ENCODE peak calls at places on chromosomes 3 and 15, in six cellular contexts. O, W, T, A, B and J are unnamed samples.

GRCh38 chr3:32575451-32575850 is 4.8 kb upstream of the DYNC1LI1 start:
- DNase-seq in A (no peak), T (no peak), B (no peak), W (no peak), O (no peak), J (no peak)

GRCh38 chr3:22704571-22705354 is 498.4 kb upstream of the UBE2E2 start:
- DNase-seq in O (no peak), A (peak), W (no peak), T (no peak), B (no peak), J (no peak)

GRCh38 chr3:52388348-52388821 is 56.5 kb downstream of the SEMA3G start:
- DNase-seq in O (peak), T (no peak), A (peak), W (no peak), B (no peak), J (no peak)

GRCh38 chr3:112111785-112112402 is 21.2 kb downstream of the GCSAM start:
- DNase-seq in B (no peak), W (peak), T (peak), O (peak), A (peak), J (peak)

GRCh38 chr3:35789039-35789438 is 149.7 kb downstream of the ARPP21 start:
- DNase-seq in A (no peak), W (no peak), O (no peak), B (no peak), T (no peak), J (no peak)

GRCh38 chr15:41462396-41462795 is 31.3 kb upstream of the ITPKA start:
- DNase-seq in T (no peak), O (no peak), B (no peak), W (no peak), A (no peak), J (no peak)

GRCh38 chr3:164550857-164551256 is 527.4 kb downstream of the SI start:
- DNase-seq in T (no peak), W (no peak), A (no peak), O (no peak), B (no peak), J (no peak)

GRCh38 chr15:99442268-99442897 is 123.4 kb upstream of the MEF2A start:
- DNase-seq in W (peak), T (no peak), A (no peak), B (peak), O (no peak), J (no peak)

GRCh38 chr15:50450678-50451077 is 26.5 kb downstream of the USP8 start:
- DNase-seq in B (no peak), W (no peak), O (no peak), A (no peak), T (no peak), J (no peak)
- TF ChIP-seq CTCF in B (no peak), W (no peak), O (no peak), A (no peak), T (no peak), J (no peak)

GRCh38 chr3:116852801-116853200 is 143.2 kb downstream of the TUSC7 start:
- DNase-seq in W (no peak), O (no peak), B (no peak), T (no peak), A (peak), J (no peak)
- TF ChIP-seq CTCF in W (no peak), O (no peak), B (no peak), T (no peak), A (no peak), J (no peak)

DNA sequence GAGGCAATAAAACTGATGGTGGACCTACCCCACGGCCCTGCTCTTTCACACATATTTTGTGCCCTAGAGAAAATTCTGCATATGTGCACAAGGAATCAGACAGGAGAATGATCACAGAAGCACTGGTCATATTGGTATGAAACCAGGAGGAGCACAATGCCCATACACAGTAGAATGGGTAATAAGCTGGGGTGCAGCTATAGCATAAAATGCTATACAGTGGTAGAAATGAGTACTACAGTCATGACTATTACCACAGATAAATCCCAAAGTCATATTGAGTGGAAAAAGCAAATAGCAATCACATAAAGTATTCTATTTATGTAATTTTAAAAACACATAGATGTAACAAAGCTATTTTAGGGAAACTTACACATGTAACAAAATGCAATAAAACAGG is 175.9 kb upstream of the SLC24A5 start:
- DNase-seq in B (no peak), O (no peak), W (no peak), A (no peak), T (no peak), J (no peak)
- TF ChIP-seq CTCF in B (no peak), O (no peak), W (no peak), A (peak), T (no peak), J (no peak)

GRCh38 chr3:136545664-136546266 is 206.4 kb downstream of the STAG1 start:
- DNase-seq in A (no peak), B (no peak), W (no peak), O (no peak), T (no peak), J (no peak)
- TF ChIP-seq CTCF in A (peak), B (no peak), W (no peak), O (no peak), T (peak), J (no peak)

GRCh38 chr15:81813215-81813614 is 232.6 kb downstream of the MEX3B start:
- DNase-seq in A (peak), T (no peak), W (no peak), B (no peak), O (peak), J (no peak)

GRCh38 chr15:81814882-81815455 is 230.8 kb downstream of the MEX3B start:
- DNase-seq in T (no peak), W (no peak), O (no peak), B (no peak), A (no peak), J (no peak)

GRCh38 chr15:81809543-81809942 is 236.3 kb downstream of the MEX3B start:
- DNase-seq in T (no peak), A (peak), O (peak), W (no peak), B (no peak), J (no peak)
- TF ChIP-seq CTCF in T (peak), A (peak), O (no peak), W (no peak), B (no peak), J (peak)

GRCh38 chr3:160133757-160134156 is 91.5 kb upstream of the C3orf80 start:
- DNase-seq in T (no peak), B (no peak), O (peak), W (no peak), A (peak), J (no peak)
- TF ChIP-seq CTCF in T (no peak), B (no peak), O (no peak), W (no peak), A (peak), J (no peak)

GRCh38 chr3:149541091-149541491 is 66.6 kb downstream of the TM4SF4 start:
- DNase-seq in O (no peak), B (no peak), A (no peak), W (no peak), T (no peak), J (no peak)
- TF ChIP-seq CTCF in O (no peak), B (no peak), A (no peak), W (no peak), T (no peak), J (no peak)